ENCODE peak calls at places on chromosome 5, in nine cellular contexts. U is glutamatergic neuron; R is brain microvascular endothelial cell; Q is colonic mucosa; T is osteoblast; M is Panc1; J is CD8-positive, alpha-beta T cell; L is heart left ventricle; G is choroid plexus epithelial cell. D is an unnamed sample.

GRCh38 chr5:141507387-141508091 is 18.7 kb downstream of the PCDHGC5 start:
- DNase-seq in G (peak), T (peak), L (peak), M (no peak), J (no peak), Q (no peak), R (peak), U (no peak), D (peak)

GRCh38 chr5:151047814-151048425 is 27.5 kb downstream of the GPX3 start:
- DNase-seq in R (no peak), L (no peak), Q (no peak), U (peak), T (no peak), M (no peak), G (peak), J (peak), D (peak)

GRCh38 chr5:138662599-138662998 is 87.4 kb upstream of the HSPA9 start:
- DNase-seq in G (no peak), R (no peak), U (no peak), T (no peak), Q (no peak), L (no peak), M (no peak), J (peak), D (no peak)

GRCh38 chr5:119304439-119304838 is 51.4 kb upstream of the TNFAIP8 start:
- DNase-seq in R (no peak), G (peak), L (no peak), J (no peak), T (no peak), U (no peak), Q (no peak), M (no peak), D (no peak)

GRCh38 chr5:140328036-140328764 is 18.2 kb downstream of the HBEGF start:
- DNase-seq in R (no peak), J (no peak), M (no peak), U (no peak), Q (no peak), L (no peak), T (peak), G (no peak), D (no peak)

GRCh38 chr5:137695651-137696428 is 40.0 kb downstream of the KLHL3 start:
- DNase-seq in T (peak), L (peak), G (no peak), M (no peak), U (no peak), Q (no peak), J (peak), R (no peak), D (no peak)

GRCh38 chr5:146732966-146733365 is 145.6 kb downstream of the PPP2R2B start:
- DNase-seq in L (no peak), M (no peak), R (no peak), G (no peak), T (no peak), Q (no peak), J (no peak), U (no peak), D (no peak)

GRCh38 chr5:76402251-76402879 is 720 bp upstream of the IQGAP2 start:
- DNase-seq in J (peak), R (no peak), M (no peak), U (peak), L (peak), G (peak), Q (peak), T (peak), D (peak)

GRCh38 chr5:3828761-3829160 is 233.1 kb downstream of the IRX1 start:
- DNase-seq in R (no peak), M (no peak), G (no peak), T (no peak), L (no peak), U (no peak), J (no peak), Q (no peak), D (no peak)

GRCh38 chr5:142305211-142305610 is 19.6 kb downstream of the SPRY4 start:
- DNase-seq in Q (no peak), R (no peak), J (no peak), M (no peak), G (no peak), L (no peak), T (no peak), U (no peak), D (no peak)

GRCh38 chr5:152072076-152072475 is 147.4 kb upstream of the GLRA1 start:
- DNase-seq in U (no peak), M (no peak), G (peak), T (no peak), L (peak), R (peak), J (no peak), Q (no peak), D (no peak)

GRCh38 chr5:98504488-98504887 is 269.0 kb upstream of the RGMB start:
- DNase-seq in J (no peak), U (no peak), Q (peak), M (no peak), R (no peak), G (no peak), L (no peak), T (no peak), D (no peak)

GRCh38 chr5:75192804-75193203 is 43.9 kb downstream of the ANKRD31 start:
- DNase-seq in U (no peak), T (no peak), L (no peak), J (no peak), G (no peak), R (no peak), M (no peak), Q (no peak), D (no peak)

GRCh38 chr5:66829826-66830225 is 233.6 kb downstream of the MAST4 start:
- DNase-seq in G (peak), Q (no peak), U (no peak), M (no peak), T (no peak), L (no peak), R (peak), J (no peak), D (no peak)

GRCh38 chr5:157004893-157005551 is 42.0 kb upstream of the TIMD4 start:
- DNase-seq in R (no peak), T (no peak), J (no peak), M (no peak), U (no peak), L (no peak), Q (no peak), G (peak), D (no peak)

GRCh38 chr5:10563132-10563939 is 534 bp upstream of the ANKRD33B start:
- DNase-seq in R (peak), J (no peak), L (peak), Q (peak), M (no peak), U (peak), T (peak), G (peak), D (no peak)

GRCh38 chr5:37208883-37209808 is 40.0 kb downstream of the CPLANE1 start:
- DNase-seq in R (no peak), J (no peak), L (peak), M (no peak), Q (no peak), T (peak), U (no peak), G (peak), D (no peak)

GRCh38 chr5:130282044-130282443 is 377.8 kb downstream of the CHSY3 start:
- DNase-seq in U (no peak), M (no peak), Q (no peak), G (peak), R (peak), T (peak), L (peak), J (no peak), D (no peak)

GRCh38 chr5:170503970-170504525 is at the start of gene KCNIP1:
- DNase-seq in T (no peak), U (peak), J (no peak), M (no peak), L (no peak), Q (no peak), G (peak), R (no peak), D (peak)
- TF ChIP-seq CTCF in T (no peak), U (no peak), J (no peak), M (no peak), L (no peak), Q (no peak), G (no peak), R (no peak), D (no peak)

GRCh38 chr5:169805527-169805934 is 168.5 kb downstream of the DOCK2 start:
- DNase-seq in G (peak), R (no peak), M (no peak), L (no peak), J (peak), Q (no peak), U (no peak), T (peak), D (peak)
- TF ChIP-seq CTCF in G (no peak), R (no peak), M (no peak), L (no peak), J (no peak), Q (no peak), U (no peak), T (no peak), D (no peak)

DNA sequence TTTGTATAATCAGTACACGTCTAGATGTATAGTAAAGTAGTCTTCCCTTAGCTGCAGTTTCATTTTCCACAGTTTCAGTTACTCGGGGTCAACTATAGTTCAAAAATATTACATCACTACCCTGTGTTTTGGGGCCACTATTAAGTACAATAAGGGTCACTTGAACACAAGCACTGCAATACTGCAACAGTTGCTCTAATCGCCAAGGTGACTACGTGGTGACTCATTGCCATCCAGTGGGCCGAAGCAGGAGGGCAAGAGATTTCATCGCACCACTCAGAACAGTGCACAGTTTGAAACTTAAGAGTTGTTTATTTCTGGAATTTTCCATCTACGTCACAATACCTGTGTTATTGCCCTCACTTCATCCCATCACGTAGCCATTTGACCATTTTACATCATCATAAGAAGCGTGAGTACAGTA is at the start of gene ARL14EPL:
- DNase-seq in Q (no peak), U (no peak), M (peak), L (peak), G (peak), R (peak), J (peak), T (peak), D (no peak)
- TF ChIP-seq CTCF in Q (no peak), U (no peak), M (peak), L (no peak), G (peak), R (peak), J (no peak), T (peak), D (peak)

GRCh38 chr5:16465544-16466432 is at the start of gene ZNF622:
- DNase-seq in U (peak), M (peak), T (peak), J (peak), L (peak), Q (peak), G (peak), R (peak), D (peak)
- TF ChIP-seq CTCF in U (no peak), M (no peak), T (no peak), J (no peak), L (no peak), Q (no peak), G (no peak), R (no peak), D (no peak)

GRCh38 chr5:43389679-43390329 is 22.4 kb downstream of the CCL28 start:
- DNase-seq in R (peak), L (peak), U (peak), J (peak), Q (peak), G (peak), M (peak), T (peak), D (peak)

DNA sequence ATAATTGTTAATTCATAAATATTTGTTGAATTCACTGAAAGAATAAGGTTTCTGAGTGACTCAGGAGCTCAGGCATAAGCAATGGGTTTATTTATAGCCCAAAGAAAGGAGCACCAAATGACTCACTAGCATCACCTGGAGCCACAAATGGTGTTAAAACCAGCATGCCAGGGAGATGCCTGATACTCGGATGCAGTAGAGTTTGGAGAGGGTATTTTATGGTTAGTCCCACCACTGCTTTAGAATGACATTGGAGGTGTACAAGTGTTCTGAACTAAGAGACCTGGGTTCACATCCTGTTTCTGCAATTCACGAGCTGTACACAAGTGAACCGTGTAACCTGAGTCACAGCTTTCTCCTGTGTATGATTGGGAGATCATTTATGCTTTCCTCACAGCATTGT is 25.2 kb downstream of the CCL28 start:
- DNase-seq in T (no peak), U (no peak), J (no peak), Q (no peak), G (peak), L (no peak), R (no peak), M (no peak), D (no peak)
- TF ChIP-seq CTCF in T (no peak), U (no peak), J (no peak), Q (no peak), G (no peak), L (no peak), R (no peak), M (no peak), D (no peak)

DNA sequence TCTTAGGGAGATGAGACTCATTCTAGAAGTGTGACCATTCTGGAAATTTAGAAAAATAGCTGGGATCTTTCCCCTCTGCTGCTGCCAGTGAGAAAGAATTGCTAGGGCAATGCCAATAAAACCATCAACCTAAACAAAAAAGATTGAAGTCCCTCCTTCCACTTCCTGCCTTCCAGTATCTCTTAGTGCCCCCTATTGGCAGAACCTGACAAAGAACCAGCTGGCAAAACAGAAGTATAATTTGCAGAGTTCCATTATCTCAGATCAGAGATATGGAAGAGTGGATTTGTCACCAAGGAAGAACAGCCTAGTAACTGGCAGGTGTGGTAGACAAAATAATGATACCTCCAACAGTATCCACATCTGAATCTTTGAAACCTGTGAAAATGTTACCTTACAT is 13.8 kb upstream of the PLCXD3 start:
- DNase-seq in G (peak), T (no peak), M (no peak), L (no peak), R (no peak), J (no peak), Q (no peak), U (no peak), D (peak)
- TF ChIP-seq CTCF in G (peak), T (peak), M (peak), L (no peak), R (no peak), J (no peak), Q (no peak), U (peak), D (peak)

D was measured in nephron progenitor cell.